ENCODE peak calls at places on chromosomes 13 and 19, in nine cellular contexts. M, E, S, N, U, Y, L, R and H are unnamed samples.

GRCh38 chr19:19627716-19628498 is at the start of gene LPAR2:
- DNase-seq in E (peak; percentile 66), N (peak; percentile 78), L (peak; percentile 94), Y (no peak), R (no peak), U (no peak), S (no peak), M (peak; percentile 82), H (peak; percentile 87)

GRCh38 chr13:21243045-21243842 is 66.8 kb downstream of the MRPL57 start:
- DNase-seq in L (no peak), E (no peak), R (no peak), S (no peak), U (peak; percentile 7), M (no peak), Y (no peak), N (no peak), H (no peak)

GRCh38 chr13:76936736-76937135 is 11.6 kb upstream of the ACOD1 start:
- DNase-seq in L (no peak), E (no peak), S (no peak), N (no peak), U (no peak), Y (no peak), M (no peak), R (no peak), H (no peak)

GRCh38 chr19:46812898-46813569 is 24.6 kb upstream of the SLC1A5 start:
- DNase-seq in N (no peak), M (no peak), R (no peak), S (no peak), U (peak; percentile 48), L (no peak), E (no peak), Y (no peak), H (peak; percentile 39)

GRCh38 chr13:86446311-86446710 is 647.1 kb upstream of the SLITRK6 start:
- DNase-seq in L (no peak), N (peak; percentile 39), R (no peak), S (no peak), E (no peak), M (no peak), U (no peak), Y (no peak), H (no peak)

GRCh38 chr13:87684850-87685735 is 13.9 kb downstream of the SLITRK5 start:
- DNase-seq in M (no peak), S (no peak), E (no peak), R (no peak), N (no peak), Y (no peak), U (no peak), L (no peak), H (no peak)

GRCh38 chr13:28794370-28794769 is 25.8 kb upstream of the MTUS2 start:
- DNase-seq in M (no peak), Y (no peak), L (no peak), U (no peak), N (no peak), R (no peak), S (no peak), E (no peak), H (no peak)

GRCh38 chr19:45283443-45284033 is 32.5 kb downstream of the MARK4 start:
- DNase-seq in N (no peak), U (no peak), S (no peak), M (no peak), E (no peak), R (no peak), Y (no peak), L (no peak), H (no peak)

GRCh38 chr13:90105276-90105675 is 1242.2 kb upstream of the MIR17HG start:
- DNase-seq in E (no peak), U (no peak), M (no peak), R (no peak), S (no peak), N (no peak), L (no peak), Y (no peak), H (no peak)

GRCh38 chr19:16581145-16581970 is 9.1 kb upstream of the SLC35E1 start:
- DNase-seq in S (no peak), M (no peak), N (no peak), U (peak; percentile 71), Y (no peak), L (no peak), R (no peak), E (no peak), H (no peak)

GRCh38 chr19:41420101-41420880 is 6.9 kb downstream of the B3GNT8 start:
- DNase-seq in E (no peak), M (no peak), U (no peak), R (no peak), Y (no peak), S (no peak), N (no peak), L (no peak), H (no peak)

GRCh38 chr13:52780092-52780491 is 40.5 kb upstream of the CNMD start:
- DNase-seq in E (no peak), S (no peak), L (no peak), M (no peak), U (no peak), N (no peak), R (no peak), Y (no peak), H (no peak)

GRCh38 chr19:15218501-15218900 is 13.7 kb downstream of the EPHX3 start:
- DNase-seq in M (no peak), L (no peak), U (no peak), R (no peak), N (no peak), E (no peak), S (no peak), Y (no peak), H (no peak)

GRCh38 chr13:46350003-46350402 is 37.0 kb downstream of the RUBCNL start:
- DNase-seq in U (no peak), Y (no peak), S (no peak), R (no peak), M (no peak), E (no peak), N (no peak), L (no peak), H (no peak)

GRCh38 chr19:5017235-5017634 is 48.3 kb downstream of the KDM4B start:
- DNase-seq in M (no peak), R (no peak), N (no peak), Y (no peak), L (no peak), U (no peak), E (no peak), S (no peak), H (no peak)

GRCh38 chr13:73514208-73514607 is 455.4 kb downstream of the KLF5 start:
- DNase-seq in E (no peak), U (no peak), M (no peak), N (no peak), S (no peak), R (no peak), L (no peak), Y (no peak), H (no peak)

GRCh38 chr19:6235031-6235951 is 44.5 kb downstream of the MLLT1 start:
- DNase-seq in S (no peak), L (peak; percentile 71), E (no peak), U (no peak), Y (no peak), R (no peak), M (no peak), N (no peak), H (no peak)

GRCh38 chr19:50791594-50792245 is 1.5 kb downstream of the ACP4 start:
- DNase-seq in M (no peak), U (no peak), L (no peak), N (no peak), Y (no peak), E (no peak), R (no peak), S (no peak), H (no peak)

GRCh38 chr13:45297456-45298205 is 43.4 kb downstream of the TPT1 start:
- DNase-seq in R (no peak), E (no peak), N (no peak), M (no peak), S (no peak), Y (no peak), L (no peak), U (no peak), H (no peak)

GRCh38 chr13:76329004-76329403 is 557.2 kb downstream of the KCTD12 start:
- DNase-seq in Y (no peak), S (no peak), E (no peak), L (no peak), R (no peak), N (no peak), M (no peak), U (no peak), H (no peak)

GRCh38 chr13:20401586-20401957 is 124.1 kb downstream of the CRYL1 start:
- DNase-seq in M (no peak), L (no peak), U (no peak), E (no peak), R (peak; percentile 39), S (no peak), Y (no peak), N (no peak), H (peak; percentile 10)

GRCh38 chr13:42458193-42458592 is 115.8 kb upstream of the TNFSF11 start:
- DNase-seq in E (no peak), L (no peak), N (no peak), R (no peak), Y (no peak), M (no peak), U (no peak), S (no peak), H (no peak)

GRCh38 chr13:42454749-42455148 is 119.2 kb upstream of the TNFSF11 start:
- DNase-seq in S (no peak), L (no peak), U (no peak), R (no peak), M (no peak), E (no peak), N (no peak), Y (no peak), H (no peak)

GRCh38 chr13:42453091-42453645 is 120.8 kb upstream of the TNFSF11 start:
- DNase-seq in L (peak; percentile 47), N (no peak), R (no peak), M (no peak), Y (no peak), E (no peak), U (no peak), S (no peak), H (no peak)
- H3K4me3 ChIP-seq in L (no peak overlapping the region), N (no peak overlapping the region), R (no peak overlapping the region), M (no peak overlapping the region), Y (no peak overlapping the region), E (no peak overlapping the region), U (no peak overlapping the region), S (no peak overlapping the region), H (no peak overlapping the region)

GRCh38 chr13:30448441-30448840 is 17.3 kb downstream of the HMGB1 start:
- DNase-seq in E (no peak), S (no peak), M (no peak), Y (no peak), N (no peak), L (no peak), U (no peak), R (no peak), H (no peak)
- H3K4me1 ChIP-seq in E (no peaks in the 10 kb centered on the region), S (peaks cover 9% of the 10 kb centered on the region), M (peaks cover 9% of the 10 kb centered on the region), Y (peaks cover 3% of the 10 kb centered on the region), N (peaks cover 13% of the 10 kb centered on the region), L (peaks cover 31% of the 10 kb centered on the region), U (no peaks in the 10 kb centered on the region), R (peaks cover 14% of the 10 kb centered on the region), H (peaks cover 17% of the 10 kb centered on the region)

GRCh38 chr13:66530158-66530557 is 700.0 kb downstream of the PCDH9 start:
- DNase-seq in N (no peak), S (no peak), R (no peak), Y (no peak), E (no peak), M (no peak), U (no peak), L (no peak), H (no peak)
- TF ChIP-seq POLR2AphosphoS5 in N (no peak), S (no peak), R (no peak), Y (no peak), E (no peak), M (no peak), U (no peak), L (no peak), H (no peak)

GRCh38 chr13:103941506-103942148 is 875.4 kb upstream of the SLC10A2 start:
- DNase-seq in Y (no peak), U (no peak), M (no peak), S (peak; percentile 24), E (no peak), L (no peak), N (peak; percentile 17), R (no peak), H (no peak)
- H3K4me3 ChIP-seq in Y (no peak overlapping the region), U (no peak overlapping the region), M (no peak overlapping the region), S (no peak overlapping the region), E (no peak overlapping the region), L (no peak overlapping the region), N (no peak overlapping the region), R (no peak overlapping the region), H (no peak overlapping the region)